ENCODE peak calls at places on chromosomes 12 and 14, in five cellular contexts. One of them, this sample, is unnamed.

GRCh38 chr14:59481407-59482119 is 2.6 kb downstream of the L3HYPDH start:
- DNase-seq in stomach: no peak
- DNase-seq in uterus: no peak
- DNase-seq in body of pancreas: no peak
- DNase-seq in tibial artery: no peak
- DNase-seq in this sample: peak; percentile 65

GRCh38 chr14:77083082-77083481 is 15.0 kb upstream of the CIPC start:
- DNase-seq in stomach: no peak
- DNase-seq in uterus: no peak
- DNase-seq in body of pancreas: no peak
- DNase-seq in tibial artery: no peak
- DNase-seq in this sample: no peak

GRCh38 chr14:92253381-92253894 is 69.5 kb upstream of the SLC24A4 start:
- DNase-seq in stomach: no peak
- DNase-seq in uterus: no peak
- DNase-seq in body of pancreas: peak; percentile 11
- DNase-seq in tibial artery: no peak
- DNase-seq in this sample: no peak

GRCh38 chr14:52355016-52355430 is 40.9 kb downstream of the PTGER2 start:
- DNase-seq in stomach: no peak
- DNase-seq in uterus: no peak
- DNase-seq in body of pancreas: no peak
- DNase-seq in tibial artery: no peak
- DNase-seq in this sample: peak; percentile 96

GRCh38 chr14:76564471-76565119 is 188.7 kb downstream of the ESRRB start:
- DNase-seq in stomach: no peak
- DNase-seq in uterus: no peak
- DNase-seq in body of pancreas: no peak
- DNase-seq in tibial artery: no peak
- DNase-seq in this sample: no peak

GRCh38 chr12:132556801-132557200 is 53.6 kb downstream of the LRCOL1 start:
- DNase-seq in stomach: no peak
- DNase-seq in uterus: no peak
- DNase-seq in body of pancreas: no peak
- DNase-seq in tibial artery: no peak
- DNase-seq in this sample: no peak

GRCh38 chr12:6821271-6821673 is 349 bp upstream of the GPR162 start:
- DNase-seq in stomach: peak; percentile 43
- DNase-seq in uterus: no peak
- DNase-seq in body of pancreas: peak; percentile 76
- DNase-seq in tibial artery: peak; percentile 80
- DNase-seq in this sample: peak; percentile 85

GRCh38 chr12:96219700-96220206 is 25.6 kb downstream of the ELK3 start:
- DNase-seq in stomach: no peak
- DNase-seq in uterus: no peak
- DNase-seq in body of pancreas: no peak
- DNase-seq in tibial artery: no peak
- DNase-seq in this sample: peak; percentile 90

GRCh38 chr12:132170094-132170636 is 25.9 kb downstream of the NOC4L start:
- DNase-seq in stomach: no peak
- DNase-seq in uterus: no peak
- DNase-seq in body of pancreas: no peak
- DNase-seq in tibial artery: no peak
- DNase-seq in this sample: peak; percentile 60

GRCh38 chr14:95265106-95266094 is 54.3 kb downstream of the CLMN start:
- DNase-seq in stomach: peak; percentile 63
- DNase-seq in uterus: peak; percentile 31
- DNase-seq in body of pancreas: peak; percentile 95
- DNase-seq in tibial artery: no peak
- DNase-seq in this sample: peak; percentile 86

GRCh38 chr12:125614058-125614457 is 548.8 kb downstream of the AACS start:
- DNase-seq in stomach: no peak
- DNase-seq in uterus: no peak
- DNase-seq in body of pancreas: no peak
- DNase-seq in tibial artery: no peak
- DNase-seq in this sample: no peak

GRCh38 chr12:65935906-65936528 is 111.7 kb downstream of the HMGA2 start:
- DNase-seq in stomach: no peak
- DNase-seq in uterus: no peak
- DNase-seq in body of pancreas: no peak
- DNase-seq in tibial artery: no peak
- DNase-seq in this sample: no peak

GRCh38 chr12:52132754-52133161 is 53.3 kb downstream of the SMIM41 start:
- DNase-seq in stomach: no peak
- DNase-seq in uterus: no peak
- DNase-seq in body of pancreas: no peak
- DNase-seq in tibial artery: no peak
- DNase-seq in this sample: no peak

GRCh38 chr12:10015450-10015849 is 5.0 kb downstream of the CLEC12B start:
- DNase-seq in stomach: no peak
- DNase-seq in uterus: no peak
- DNase-seq in body of pancreas: no peak
- DNase-seq in tibial artery: no peak
- DNase-seq in this sample: no peak

GRCh38 chr14:103340480-103341212 is 6.6 kb downstream of the EIF5 start:
- DNase-seq in stomach: no peak
- DNase-seq in uterus: no peak
- DNase-seq in body of pancreas: no peak
- DNase-seq in tibial artery: no peak
- DNase-seq in this sample: no peak

GRCh38 chr14:59277659-59278058 is 89.2 kb downstream of the DAAM1 start:
- DNase-seq in stomach: no peak
- DNase-seq in uterus: no peak
- DNase-seq in body of pancreas: no peak
- DNase-seq in tibial artery: no peak
- DNase-seq in this sample: no peak

GRCh38 chr14:89024691-89025090 is 200.2 kb downstream of the TTC8 start:
- DNase-seq in stomach: no peak
- DNase-seq in uterus: no peak
- DNase-seq in body of pancreas: no peak
- DNase-seq in tibial artery: no peak
- DNase-seq in this sample: no peak

GRCh38 chr12:57164966-57165365 is 17.5 kb upstream of the LRP1-AS start:
- DNase-seq in stomach: no peak
- DNase-seq in uterus: no peak
- DNase-seq in body of pancreas: no peak
- DNase-seq in tibial artery: no peak
- DNase-seq in this sample: peak; percentile 20

GRCh38 chr12:78938341-78939084 is 73.9 kb downstream of the SYT1 start:
- DNase-seq in stomach: no peak
- DNase-seq in uterus: no peak
- DNase-seq in body of pancreas: no peak
- DNase-seq in tibial artery: no peak
- DNase-seq in this sample: no peak

GRCh38 chr14:90301580-90302181 is 30.1 kb downstream of the NRDE2 start:
- DNase-seq in stomach: no peak
- DNase-seq in uterus: no peak
- DNase-seq in body of pancreas: no peak
- DNase-seq in tibial artery: no peak
- DNase-seq in this sample: peak; percentile 66

GRCh38 chr14:53273671-53274072 is 120.5 kb upstream of the DDHD1 start:
- DNase-seq in stomach: no peak
- DNase-seq in uterus: peak; percentile 29
- DNase-seq in body of pancreas: no peak
- DNase-seq in tibial artery: no peak
- DNase-seq in this sample: peak; percentile 70

GRCh38 chr12:81518638-81519037 is 240.5 kb downstream of the PPFIA2 start:
- DNase-seq in stomach: no peak
- DNase-seq in uterus: no peak
- DNase-seq in body of pancreas: no peak
- DNase-seq in tibial artery: no peak
- DNase-seq in this sample: no peak

GRCh38 chr12:131002271-131002670 is 48.6 kb downstream of the ADGRD1 start:
- DNase-seq in stomach: no peak
- DNase-seq in uterus: no peak
- DNase-seq in body of pancreas: no peak
- DNase-seq in tibial artery: no peak
- DNase-seq in this sample: no peak

GRCh38 chr12:24596768-24597388 is 352.0 kb downstream of the BCAT1 start:
- DNase-seq in stomach: no peak
- DNase-seq in uterus: no peak
- DNase-seq in body of pancreas: no peak
- DNase-seq in tibial artery: no peak
- DNase-seq in this sample: peak; percentile 65

GRCh38 chr12:113361574-113362370 is 3.4 kb downstream of the PLBD2 start:
- DNase-seq in stomach: no peak
- DNase-seq in uterus: no peak
- DNase-seq in body of pancreas: no peak
- DNase-seq in tibial artery: no peak
- DNase-seq in this sample: peak; percentile 36

GRCh38 chr12:113359133-113359938 is 949 bp downstream of the PLBD2 start:
- DNase-seq in stomach: no peak
- DNase-seq in uterus: peak; percentile 72
- DNase-seq in body of pancreas: peak; percentile 30
- DNase-seq in tibial artery: peak; percentile 60
- DNase-seq in this sample: peak; percentile 32

GRCh38 chr12:113364698-113365097 is 6.3 kb downstream of the PLBD2 start:
- DNase-seq in stomach: no peak
- DNase-seq in uterus: no peak
- DNase-seq in body of pancreas: no peak
- DNase-seq in tibial artery: no peak
- DNase-seq in this sample: no peak

GRCh38 chr12:113358381-113359132 is at the start of gene PLBD2:
- DNase-seq in stomach: peak; percentile 96
- DNase-seq in uterus: peak; percentile 96
- DNase-seq in body of pancreas: peak; percentile 98
- DNase-seq in tibial artery: peak; percentile 93
- DNase-seq in this sample: peak; percentile 95

DNA sequence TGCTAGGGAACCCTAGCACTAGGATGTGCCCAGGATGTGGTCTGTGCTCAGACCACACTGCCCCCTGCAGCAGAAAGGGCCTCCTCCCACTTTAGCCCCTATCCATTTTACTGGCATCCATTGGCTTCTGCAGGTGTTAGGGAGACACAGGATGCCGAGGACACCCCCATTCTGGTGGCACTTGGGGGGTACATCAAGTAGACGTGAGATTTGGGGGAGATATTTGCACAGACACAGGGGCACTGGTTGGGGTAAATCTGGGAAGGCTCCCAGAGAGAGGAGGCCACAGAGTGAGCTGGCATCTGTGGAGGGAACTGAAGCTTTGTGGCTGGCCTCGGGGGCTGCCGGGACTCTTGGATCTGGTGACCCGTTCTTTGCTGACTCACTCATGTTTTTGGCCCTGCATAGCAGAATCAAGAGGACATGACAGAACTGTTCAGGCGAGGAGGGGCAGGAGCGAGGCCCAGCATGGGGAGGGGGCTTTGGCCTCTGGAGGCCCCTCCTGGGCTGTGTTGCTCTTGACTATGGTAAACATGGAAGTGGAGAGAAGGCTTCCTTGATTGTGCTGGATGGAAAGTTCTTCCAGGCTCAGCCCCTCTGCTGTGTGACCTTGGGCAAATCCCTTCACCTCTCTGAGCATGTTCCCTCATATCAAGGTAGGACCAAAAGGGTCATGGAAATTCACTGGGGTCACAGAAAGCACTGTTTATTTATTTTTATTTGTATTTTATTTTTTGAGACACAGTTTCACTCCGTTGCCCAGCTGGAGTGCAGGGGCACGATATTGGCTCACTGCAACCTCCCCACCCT is 1.8 kb downstream of the PLBD2 start:
- DNase-seq in stomach: no peak
- DNase-seq in uterus: no peak
- DNase-seq in body of pancreas: peak; percentile 14
- DNase-seq in tibial artery: no peak
- DNase-seq in this sample: peak; percentile 6
- TF ChIP-seq CTCF in stomach: no peak
- TF ChIP-seq CTCF in uterus: no peak
- TF ChIP-seq CTCF in body of pancreas: no peak
- TF ChIP-seq CTCF in tibial artery: no peak
- TF ChIP-seq CTCF in this sample: peak; percentile 23

DNA sequence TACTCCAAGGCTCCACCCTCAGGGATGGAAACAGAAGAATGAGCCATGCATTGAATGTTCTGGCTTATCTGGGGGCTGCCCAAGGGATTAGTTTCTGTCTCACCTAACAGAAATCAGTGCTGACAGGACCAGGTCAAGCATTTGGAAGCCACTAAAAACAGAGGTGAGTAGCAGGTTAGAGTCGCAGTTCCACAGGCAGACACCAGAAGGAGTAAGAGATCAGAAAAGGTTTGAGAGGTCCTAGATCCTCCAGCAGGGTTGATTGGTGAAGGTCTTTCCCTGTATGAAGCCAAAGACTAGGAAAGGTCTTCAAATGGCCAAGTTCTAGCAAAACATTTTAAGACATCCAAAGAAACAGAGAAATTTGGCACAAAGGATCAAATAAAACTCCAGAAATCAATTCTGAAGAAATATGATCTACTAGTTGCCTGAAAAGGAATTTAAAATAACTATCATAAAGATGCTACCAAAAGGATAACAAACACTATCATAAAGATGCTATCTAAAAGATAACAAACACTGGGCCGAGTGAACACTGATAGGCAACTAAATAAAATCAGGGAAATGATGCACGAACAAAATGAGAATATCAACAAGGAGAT is 19.5 kb upstream of the TTC9 start:
- DNase-seq in stomach: peak; percentile 66
- DNase-seq in uterus: no peak
- DNase-seq in body of pancreas: peak; percentile 63
- DNase-seq in tibial artery: no peak
- DNase-seq in this sample: peak; percentile 39
- TF ChIP-seq CTCF in stomach: peak; percentile 69
- TF ChIP-seq CTCF in uterus: peak; percentile 21
- TF ChIP-seq CTCF in body of pancreas: peak; percentile 57
- TF ChIP-seq CTCF in tibial artery: peak; percentile 27
- TF ChIP-seq CTCF in this sample: peak; percentile 77

DNA sequence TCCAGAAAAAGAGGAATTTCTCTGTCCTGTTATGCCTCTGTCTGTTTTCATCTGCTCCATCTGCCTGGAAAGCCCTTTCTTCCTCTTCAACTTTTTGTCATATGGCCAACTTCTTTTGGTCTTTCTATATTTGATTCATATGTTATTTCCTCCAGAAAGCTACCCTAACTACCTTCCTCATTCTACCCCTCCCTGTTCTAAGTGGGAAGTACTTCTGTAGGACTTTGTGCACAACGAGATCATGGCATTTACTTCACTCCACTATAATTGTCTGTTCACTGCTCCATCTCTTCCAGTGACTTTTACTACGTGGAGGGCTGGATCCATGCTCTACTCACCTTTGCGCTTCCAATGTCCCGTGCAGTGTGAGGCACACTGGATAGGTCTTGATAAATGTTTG is 5.9 kb downstream of the CLEC4D start:
- DNase-seq in stomach: no peak
- DNase-seq in uterus: no peak
- DNase-seq in body of pancreas: no peak
- DNase-seq in tibial artery: no peak
- DNase-seq in this sample: no peak
- TF ChIP-seq CTCF in stomach: no peak
- TF ChIP-seq CTCF in uterus: no peak
- TF ChIP-seq CTCF in body of pancreas: no peak
- TF ChIP-seq CTCF in tibial artery: no peak
- TF ChIP-seq CTCF in this sample: no peak

DNA sequence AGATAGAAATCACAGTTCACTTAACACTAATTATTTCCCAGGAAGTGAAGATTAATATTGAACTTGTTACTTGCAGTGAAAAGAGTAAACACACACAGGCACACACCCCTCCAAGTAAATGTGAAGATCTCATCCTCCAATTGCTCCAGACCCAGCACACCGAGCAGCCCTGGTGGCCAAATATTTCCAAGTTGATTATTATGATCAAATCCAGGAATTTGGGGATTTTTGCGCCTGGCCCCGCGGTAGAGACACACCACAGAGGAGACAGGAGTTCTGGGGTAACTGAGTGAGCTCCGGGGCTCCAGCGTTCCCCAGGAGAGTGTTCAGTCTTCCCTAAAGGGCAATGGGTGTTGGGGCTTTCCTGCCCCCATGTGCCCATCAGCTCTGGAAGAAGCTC is 431.5 kb downstream of the BCL11B start:
- DNase-seq in stomach: no peak
- DNase-seq in uterus: no peak
- DNase-seq in body of pancreas: no peak
- DNase-seq in tibial artery: no peak
- DNase-seq in this sample: no peak
- TF ChIP-seq CTCF in stomach: no peak
- TF ChIP-seq CTCF in uterus: no peak
- TF ChIP-seq CTCF in body of pancreas: no peak
- TF ChIP-seq CTCF in tibial artery: no peak
- TF ChIP-seq CTCF in this sample: no peak